ENCODE peak calls at places on chromosomes 11 and 22, in seven cellular contexts. One of them, this sample, is unnamed.

GRCh38 chr11:111967651-111968050 is 30.5 kb downstream of the DIXDC1 start:
- DNase-seq in NCI-H1417: no peak
- DNase-seq in Ammon's horn: no peak
- DNase-seq in left colon: no peak
- DNase-seq in small intestine: no peak
- DNase-seq in activated T-cell treated with anti-CD3 and anti-CD28 coated beads for 4 hours: no peak
- DNase-seq in stimulated activated CD4-positive, alpha-beta T cell treated with anti-CD3 and anti-CD28 coated beads, TNF-alpha, amount 100 ng/mL, for 24 hours: no peak
- DNase-seq in this sample: no peak

GRCh38 chr11:114280696-114281095 is 15.5 kb upstream of the NNMT start:
- DNase-seq in left colon: peak
- DNase-seq in activated T-cell treated with anti-CD3 and anti-CD28 coated beads for 4 hours: no peak
- DNase-seq in stimulated activated CD4-positive, alpha-beta T cell treated with anti-CD3 and anti-CD28 coated beads, TNF-alpha, amount 100 ng/mL, for 24 hours: no peak
- DNase-seq in Ammon's horn: peak
- DNase-seq in NCI-H1417: peak
- DNase-seq in small intestine: peak
- DNase-seq in this sample: peak

GRCh38 chr11:113141010-113141409 is 173.4 kb upstream of the TTC12 start:
- DNase-seq in NCI-H1417: no peak
- DNase-seq in small intestine: no peak
- DNase-seq in stimulated activated CD4-positive, alpha-beta T cell treated with anti-CD3 and anti-CD28 coated beads, TNF-alpha, amount 100 ng/mL, for 24 hours: no peak
- DNase-seq in left colon: no peak
- DNase-seq in activated T-cell treated with anti-CD3 and anti-CD28 coated beads for 4 hours: no peak
- DNase-seq in Ammon's horn: no peak
- DNase-seq in this sample: no peak

GRCh38 chr11:86101493-86101892 is 32.6 kb upstream of the PICALM start:
- DNase-seq in activated T-cell treated with anti-CD3 and anti-CD28 coated beads for 4 hours: no peak
- DNase-seq in Ammon's horn: no peak
- DNase-seq in left colon: no peak
- DNase-seq in small intestine: no peak
- DNase-seq in NCI-H1417: no peak
- DNase-seq in stimulated activated CD4-positive, alpha-beta T cell treated with anti-CD3 and anti-CD28 coated beads, TNF-alpha, amount 100 ng/mL, for 24 hours: no peak
- DNase-seq in this sample: no peak

GRCh38 chr11:18706330-18707243 is 8.0 kb downstream of the TMEM86A start:
- DNase-seq in left colon: peak
- DNase-seq in stimulated activated CD4-positive, alpha-beta T cell treated with anti-CD3 and anti-CD28 coated beads, TNF-alpha, amount 100 ng/mL, for 24 hours: peak
- DNase-seq in NCI-H1417: peak
- DNase-seq in activated T-cell treated with anti-CD3 and anti-CD28 coated beads for 4 hours: peak
- DNase-seq in small intestine: peak
- DNase-seq in Ammon's horn: peak
- DNase-seq in this sample: peak

GRCh38 chr11:66267039-66267378 is 1.4 kb upstream of the RAB1B start:
- DNase-seq in small intestine: no peak
- DNase-seq in Ammon's horn: no peak
- DNase-seq in activated T-cell treated with anti-CD3 and anti-CD28 coated beads for 4 hours: no peak
- DNase-seq in stimulated activated CD4-positive, alpha-beta T cell treated with anti-CD3 and anti-CD28 coated beads, TNF-alpha, amount 100 ng/mL, for 24 hours: no peak
- DNase-seq in NCI-H1417: no peak
- DNase-seq in left colon: no peak
- DNase-seq in this sample: no peak

GRCh38 chr11:18771266-18772035 is 20.1 kb downstream of the PTPN5 start:
- DNase-seq in small intestine: no peak
- DNase-seq in Ammon's horn: no peak
- DNase-seq in left colon: no peak
- DNase-seq in stimulated activated CD4-positive, alpha-beta T cell treated with anti-CD3 and anti-CD28 coated beads, TNF-alpha, amount 100 ng/mL, for 24 hours: no peak
- DNase-seq in activated T-cell treated with anti-CD3 and anti-CD28 coated beads for 4 hours: no peak
- DNase-seq in NCI-H1417: no peak
- DNase-seq in this sample: no peak

GRCh38 chr11:37946155-37946766 is 1348.2 kb upstream of the RAG2 start:
- DNase-seq in Ammon's horn: no peak
- DNase-seq in left colon: peak
- DNase-seq in small intestine: peak
- DNase-seq in activated T-cell treated with anti-CD3 and anti-CD28 coated beads for 4 hours: no peak
- DNase-seq in NCI-H1417: peak
- DNase-seq in stimulated activated CD4-positive, alpha-beta T cell treated with anti-CD3 and anti-CD28 coated beads, TNF-alpha, amount 100 ng/mL, for 24 hours: no peak
- DNase-seq in this sample: no peak

GRCh38 chr11:130379276-130379675 is 49.1 kb downstream of the ADAMTS8 start:
- DNase-seq in left colon: no peak
- DNase-seq in stimulated activated CD4-positive, alpha-beta T cell treated with anti-CD3 and anti-CD28 coated beads, TNF-alpha, amount 100 ng/mL, for 24 hours: no peak
- DNase-seq in Ammon's horn: no peak
- DNase-seq in small intestine: no peak
- DNase-seq in NCI-H1417: peak
- DNase-seq in activated T-cell treated with anti-CD3 and anti-CD28 coated beads for 4 hours: no peak
- DNase-seq in this sample: no peak

GRCh38 chr11:57597971-57598830 is 716 bp downstream of the SERPING1 start:
- DNase-seq in left colon: peak
- DNase-seq in activated T-cell treated with anti-CD3 and anti-CD28 coated beads for 4 hours: no peak
- DNase-seq in NCI-H1417: no peak
- DNase-seq in stimulated activated CD4-positive, alpha-beta T cell treated with anti-CD3 and anti-CD28 coated beads, TNF-alpha, amount 100 ng/mL, for 24 hours: no peak
- DNase-seq in small intestine: no peak
- DNase-seq in Ammon's horn: peak
- DNase-seq in this sample: no peak

GRCh38 chr11:16577490-16577889 is 161.0 kb upstream of the C11orf58 start:
- DNase-seq in stimulated activated CD4-positive, alpha-beta T cell treated with anti-CD3 and anti-CD28 coated beads, TNF-alpha, amount 100 ng/mL, for 24 hours: no peak
- DNase-seq in small intestine: no peak
- DNase-seq in activated T-cell treated with anti-CD3 and anti-CD28 coated beads for 4 hours: no peak
- DNase-seq in NCI-H1417: no peak
- DNase-seq in Ammon's horn: no peak
- DNase-seq in left colon: no peak
- DNase-seq in this sample: no peak

GRCh38 chr11:8732748-8733241 is 50.2 kb downstream of the RPL27A start:
- DNase-seq in Ammon's horn: peak
- DNase-seq in NCI-H1417: no peak
- DNase-seq in left colon: no peak
- DNase-seq in small intestine: no peak
- DNase-seq in activated T-cell treated with anti-CD3 and anti-CD28 coated beads for 4 hours: no peak
- DNase-seq in stimulated activated CD4-positive, alpha-beta T cell treated with anti-CD3 and anti-CD28 coated beads, TNF-alpha, amount 100 ng/mL, for 24 hours: no peak
- DNase-seq in this sample: no peak

GRCh38 chr11:133977067-133977681 is 20.4 kb upstream of the IGSF9B start:
- DNase-seq in NCI-H1417: peak
- DNase-seq in Ammon's horn: no peak
- DNase-seq in small intestine: no peak
- DNase-seq in stimulated activated CD4-positive, alpha-beta T cell treated with anti-CD3 and anti-CD28 coated beads, TNF-alpha, amount 100 ng/mL, for 24 hours: no peak
- DNase-seq in activated T-cell treated with anti-CD3 and anti-CD28 coated beads for 4 hours: no peak
- DNase-seq in left colon: no peak
- DNase-seq in this sample: no peak

GRCh38 chr11:33515347-33515746 is 185.3 kb downstream of the C11orf91 start:
- DNase-seq in Ammon's horn: no peak
- DNase-seq in small intestine: no peak
- DNase-seq in left colon: no peak
- DNase-seq in activated T-cell treated with anti-CD3 and anti-CD28 coated beads for 4 hours: no peak
- DNase-seq in stimulated activated CD4-positive, alpha-beta T cell treated with anti-CD3 and anti-CD28 coated beads, TNF-alpha, amount 100 ng/mL, for 24 hours: no peak
- DNase-seq in NCI-H1417: no peak
- DNase-seq in this sample: no peak

GRCh38 chr22:33327348-33327860 is 269.2 kb upstream of the SYN3 start:
- DNase-seq in small intestine: no peak
- DNase-seq in stimulated activated CD4-positive, alpha-beta T cell treated with anti-CD3 and anti-CD28 coated beads, TNF-alpha, amount 100 ng/mL, for 24 hours: no peak
- DNase-seq in left colon: no peak
- DNase-seq in NCI-H1417: no peak
- DNase-seq in Ammon's horn: no peak
- DNase-seq in activated T-cell treated with anti-CD3 and anti-CD28 coated beads for 4 hours: no peak
- DNase-seq in this sample: no peak

GRCh38 chr11:17328856-17329490 is 22.6 kb upstream of the NCR3LG1 start:
- DNase-seq in NCI-H1417: no peak
- DNase-seq in small intestine: no peak
- DNase-seq in stimulated activated CD4-positive, alpha-beta T cell treated with anti-CD3 and anti-CD28 coated beads, TNF-alpha, amount 100 ng/mL, for 24 hours: no peak
- DNase-seq in activated T-cell treated with anti-CD3 and anti-CD28 coated beads for 4 hours: no peak
- DNase-seq in left colon: no peak
- DNase-seq in Ammon's horn: no peak
- DNase-seq in this sample: no peak

GRCh38 chr11:121889931-121890330 is 226.1 kb downstream of the BLID start:
- DNase-seq in left colon: no peak
- DNase-seq in stimulated activated CD4-positive, alpha-beta T cell treated with anti-CD3 and anti-CD28 coated beads, TNF-alpha, amount 100 ng/mL, for 24 hours: no peak
- DNase-seq in NCI-H1417: no peak
- DNase-seq in small intestine: no peak
- DNase-seq in Ammon's horn: no peak
- DNase-seq in activated T-cell treated with anti-CD3 and anti-CD28 coated beads for 4 hours: no peak
- DNase-seq in this sample: no peak

GRCh38 chr11:33779849-33780528 is 5.7 kb upstream of the FBXO3 start:
- DNase-seq in left colon: no peak
- DNase-seq in stimulated activated CD4-positive, alpha-beta T cell treated with anti-CD3 and anti-CD28 coated beads, TNF-alpha, amount 100 ng/mL, for 24 hours: no peak
- DNase-seq in Ammon's horn: no peak
- DNase-seq in NCI-H1417: no peak
- DNase-seq in activated T-cell treated with anti-CD3 and anti-CD28 coated beads for 4 hours: no peak
- DNase-seq in small intestine: no peak
- DNase-seq in this sample: no peak

GRCh38 chr11:64447717-64448598 is 89.0 kb downstream of the RPS6KA4 start:
- DNase-seq in NCI-H1417: no peak
- DNase-seq in left colon: peak
- DNase-seq in stimulated activated CD4-positive, alpha-beta T cell treated with anti-CD3 and anti-CD28 coated beads, TNF-alpha, amount 100 ng/mL, for 24 hours: no peak
- DNase-seq in activated T-cell treated with anti-CD3 and anti-CD28 coated beads for 4 hours: no peak
- DNase-seq in Ammon's horn: peak
- DNase-seq in small intestine: peak
- DNase-seq in this sample: no peak

GRCh38 chr11:126918556-126918955 is 82.0 kb downstream of the KIRREL3 start:
- DNase-seq in small intestine: no peak
- DNase-seq in left colon: no peak
- DNase-seq in NCI-H1417: no peak
- DNase-seq in activated T-cell treated with anti-CD3 and anti-CD28 coated beads for 4 hours: no peak
- DNase-seq in stimulated activated CD4-positive, alpha-beta T cell treated with anti-CD3 and anti-CD28 coated beads, TNF-alpha, amount 100 ng/mL, for 24 hours: no peak
- DNase-seq in Ammon's horn: no peak
- DNase-seq in this sample: no peak

GRCh38 chr11:129766858-129767604 is 48.6 kb upstream of the TMEM45B start:
- DNase-seq in activated T-cell treated with anti-CD3 and anti-CD28 coated beads for 4 hours: no peak
- DNase-seq in NCI-H1417: no peak
- DNase-seq in left colon: peak
- DNase-seq in Ammon's horn: no peak
- DNase-seq in stimulated activated CD4-positive, alpha-beta T cell treated with anti-CD3 and anti-CD28 coated beads, TNF-alpha, amount 100 ng/mL, for 24 hours: peak
- DNase-seq in small intestine: peak
- DNase-seq in this sample: no peak

GRCh38 chr11:85029964-85030363 is 597.2 kb downstream of the DLG2 start:
- DNase-seq in left colon: no peak
- DNase-seq in stimulated activated CD4-positive, alpha-beta T cell treated with anti-CD3 and anti-CD28 coated beads, TNF-alpha, amount 100 ng/mL, for 24 hours: no peak
- DNase-seq in activated T-cell treated with anti-CD3 and anti-CD28 coated beads for 4 hours: no peak
- DNase-seq in small intestine: no peak
- DNase-seq in Ammon's horn: no peak
- DNase-seq in NCI-H1417: peak
- DNase-seq in this sample: peak

GRCh38 chr22:26483439-26484359 is at the start of the genes HPS4 and SRRD:
- DNase-seq in stimulated activated CD4-positive, alpha-beta T cell treated with anti-CD3 and anti-CD28 coated beads, TNF-alpha, amount 100 ng/mL, for 24 hours: peak
- DNase-seq in activated T-cell treated with anti-CD3 and anti-CD28 coated beads for 4 hours: peak
- DNase-seq in NCI-H1417: peak
- DNase-seq in Ammon's horn: peak
- DNase-seq in small intestine: peak
- DNase-seq in left colon: peak
- DNase-seq in this sample: peak

GRCh38 chr11:1959786-1960185 is 12.7 kb downstream of the MRPL23 start:
- DNase-seq in left colon: peak
- DNase-seq in NCI-H1417: no peak
- DNase-seq in activated T-cell treated with anti-CD3 and anti-CD28 coated beads for 4 hours: no peak
- DNase-seq in Ammon's horn: no peak
- DNase-seq in small intestine: no peak
- DNase-seq in stimulated activated CD4-positive, alpha-beta T cell treated with anti-CD3 and anti-CD28 coated beads, TNF-alpha, amount 100 ng/mL, for 24 hours: no peak
- DNase-seq in this sample: no peak

GRCh38 chr11:74702383-74703007 is 28.7 kb downstream of the CHRDL2 start:
- DNase-seq in Ammon's horn: peak
- DNase-seq in activated T-cell treated with anti-CD3 and anti-CD28 coated beads for 4 hours: peak
- DNase-seq in left colon: peak
- DNase-seq in small intestine: peak
- DNase-seq in stimulated activated CD4-positive, alpha-beta T cell treated with anti-CD3 and anti-CD28 coated beads, TNF-alpha, amount 100 ng/mL, for 24 hours: peak
- DNase-seq in NCI-H1417: peak
- DNase-seq in this sample: peak

GRCh38 chr11:35404397-35404775 is 15.0 kb downstream of the SLC1A2 start:
- DNase-seq in activated T-cell treated with anti-CD3 and anti-CD28 coated beads for 4 hours: no peak
- DNase-seq in Ammon's horn: peak
- DNase-seq in NCI-H1417: peak
- DNase-seq in left colon: peak
- DNase-seq in small intestine: peak
- DNase-seq in stimulated activated CD4-positive, alpha-beta T cell treated with anti-CD3 and anti-CD28 coated beads, TNF-alpha, amount 100 ng/mL, for 24 hours: no peak
- DNase-seq in this sample: peak